ENCODE peak calls at places on chromosomes 3 and 15, in ten cellular contexts. O is sigmoid colon, I is fibroblast of the aortic adventitia, V is cardiac muscle cell, K is osteoblast, U is fibroblast of lung, R is uterus, N is AG04449, B is NB4, Z is mammary epithelial cell. M is an unnamed sample.
A peak's percentile ranks its signal among the peaks of the same experiment; 100 is the strongest.

GRCh38 chr3:37906734-37907282 is 45.1 kb downstream of the CTDSPL start:
- DNase-seq in O (no peak), I (no peak), V (no peak), K (no peak), U (no peak), R (no peak), N (no peak), B (no peak), Z (no peak), M (no peak)

GRCh38 chr3:46662771-46663551 is 30.5 kb downstream of the ALS2CL start:
- DNase-seq in O (peak; percentile 68), I (peak; percentile 27), V (peak; percentile 37), K (peak; percentile 71), U (peak; percentile 45), R (peak; percentile 24), N (no peak), B (no peak), Z (no peak), M (peak; percentile 4)

GRCh38 chr3:179955798-179956197 is 80.9 kb downstream of the PEX5L start:
- DNase-seq in O (no peak), I (no peak), V (no peak), K (no peak), U (no peak), R (no peak), N (no peak), B (no peak), Z (no peak), M (no peak)

GRCh38 chr15:58475573-58476524 is 44.1 kb downstream of the LIPC start:
- DNase-seq in O (no peak), I (peak; percentile 79), V (peak; percentile 75), K (no peak), U (peak; percentile 88), R (no peak), N (peak; percentile 31), B (peak; percentile 92), Z (peak; percentile 61), M (peak; percentile 75)

GRCh38 chr15:68435966-68436365 is 4.0 kb upstream of the ITGA11 start:
- DNase-seq in O (no peak), I (no peak), V (no peak), K (no peak), U (no peak), R (peak; percentile 7), N (no peak), B (no peak), Z (no peak), M (no peak)

GRCh38 chr3:130316164-130316563 is 29.3 kb upstream of the COL6A5 start:
- DNase-seq in O (no peak), I (peak; percentile 56), V (peak; percentile 53), K (no peak), U (peak; percentile 22), R (peak; percentile 62), N (peak; percentile 2), B (no peak), Z (no peak), M (peak; percentile 39)

GRCh38 chr3:132911741-132912415 is 126.3 kb upstream of the TMEM108 start:
- DNase-seq in O (no peak), I (no peak), V (peak; percentile 75), K (peak; percentile 59), U (no peak), R (no peak), N (no peak), B (no peak), Z (no peak), M (peak; percentile 27)

GRCh38 chr3:31981206-31982181 is at the start of the genes OSBPL10 and ZNF860:
- DNase-seq in O (peak; percentile 96), I (peak; percentile 91), V (peak; percentile 96), K (peak; percentile 88), U (peak; percentile 93), R (peak; percentile 96), N (no peak), B (peak; percentile 29), Z (peak; percentile 94), M (peak; percentile 93)

GRCh38 chr3:138909904-138910303 is 37.0 kb downstream of the FOXL2 start:
- DNase-seq in O (no peak), I (no peak), V (no peak), K (peak; percentile 44), U (no peak), R (no peak), N (no peak), B (no peak), Z (no peak), M (no peak)

GRCh38 chr3:64539451-64540196 is 148.2 kb downstream of the ADAMTS9 start:
- DNase-seq in O (peak; percentile 89), I (peak; percentile 86), V (peak; percentile 74), K (no peak), U (peak; percentile 77), R (peak; percentile 78), N (peak; percentile 10), B (no peak), Z (no peak), M (peak; percentile 67)

GRCh38 chr15:96838088-96838487 is 507.6 kb downstream of the NR2F2 start:
- DNase-seq in O (no peak), I (peak; percentile 1), V (peak; percentile 4), K (no peak), U (peak; percentile 7), R (no peak), N (no peak), B (no peak), Z (peak; percentile 9), M (no peak)

GRCh38 chr3:189563841-189564563 is 67.2 kb upstream of the TP63 start:
- DNase-seq in O (no peak), I (peak; percentile 86), V (peak; percentile 84), K (peak; percentile 34), U (peak; percentile 97), R (no peak), N (peak; percentile 78), B (peak; percentile 11), Z (peak; percentile 98), M (peak; percentile 94)

GRCh38 chr3:42900226-42900625 is 5.7 kb upstream of the ZNF662 start:
- DNase-seq in O (no peak), I (no peak), V (no peak), K (no peak), U (no peak), R (no peak), N (no peak), B (no peak), Z (no peak), M (no peak)

GRCh38 chr15:68620721-68621528 is 42.1 kb downstream of the CORO2B start:
- DNase-seq in O (peak; percentile 96), I (peak; percentile 99), V (peak; percentile 99), K (peak; percentile 97), U (peak; percentile 97), R (peak; percentile 93), N (peak; percentile 81), B (no peak), Z (no peak), M (peak; percentile 98)

GRCh38 chr15:51750942-51751686 is at the start of gene TMOD2:
- DNase-seq in O (peak; percentile 72), I (peak; percentile 18), V (peak; percentile 49), K (peak; percentile 82), U (peak; percentile 43), R (peak; percentile 29), N (no peak), B (peak; percentile 59), Z (peak; percentile 66), M (peak; percentile 24)

DNA sequence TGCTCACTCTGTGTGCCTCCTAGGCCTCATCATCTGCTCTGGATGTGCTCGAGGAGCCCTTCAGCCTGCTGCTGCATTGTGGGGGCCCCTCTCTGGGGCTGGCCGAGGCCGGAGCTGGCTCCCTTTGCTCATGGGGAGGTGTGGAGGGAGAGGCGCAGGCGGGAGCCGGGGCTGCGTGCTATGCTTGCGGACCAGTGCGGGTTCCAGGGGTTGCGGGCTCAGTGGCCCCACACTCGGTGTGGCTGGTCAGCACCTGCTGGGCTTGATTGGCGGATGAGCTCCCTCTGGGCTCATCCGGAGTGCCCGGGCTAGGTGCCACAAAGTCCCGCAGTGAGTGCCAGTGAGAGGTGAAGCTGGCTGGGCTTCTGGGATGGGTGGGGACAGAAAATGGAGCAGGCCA is 264.2 kb downstream of the SI start:
- DNase-seq in O (no peak), I (no peak), V (no peak), K (no peak), U (no peak), R (no peak), N (no peak), B (no peak), Z (no peak), M (no peak)
- TF ChIP-seq CTCF in O (no peak), I (no peak), V (no peak), K (no peak), U (no peak), R (no peak), N (no peak), B (no peak), Z (no peak), M (no peak)

GRCh38 chr15:31361764-31362120 is 35.1 kb downstream of the KLF13 start:
- DNase-seq in O (no peak), I (no peak), V (peak; percentile 24), K (peak; percentile 45), U (no peak), R (no peak), N (no peak), B (no peak), Z (no peak), M (no peak)
- H3K4me3 ChIP-seq in O (no peak overlapping the region), I (no peak overlapping the region), V (no peak overlapping the region), K (no peak overlapping the region), U (no peak overlapping the region), R (no peak overlapping the region), N (no peak overlapping the region), B (peak overlapping the region; percentile 32), Z (no peak overlapping the region), M (no peak overlapping the region)

GRCh38 chr3:160257606-160258005 is 32.4 kb downstream of the C3orf80 start:
- DNase-seq in O (no peak), I (no peak), V (no peak), K (no peak), U (no peak), R (no peak), N (no peak), B (no peak), Z (no peak), M (no peak)

GRCh38 chr3:160260587-160261270 is 35.5 kb downstream of the C3orf80 start:
- DNase-seq in O (no peak), I (peak; percentile 64), V (peak; percentile 7), K (peak; percentile 44), U (no peak), R (no peak), N (no peak), B (no peak), Z (no peak), M (no peak)

GRCh38 chr3:160265088-160265487 is 39.9 kb downstream of the C3orf80 start:
- DNase-seq in O (no peak), I (no peak), V (no peak), K (no peak), U (no peak), R (no peak), N (no peak), B (no peak), Z (no peak), M (no peak)

DNA sequence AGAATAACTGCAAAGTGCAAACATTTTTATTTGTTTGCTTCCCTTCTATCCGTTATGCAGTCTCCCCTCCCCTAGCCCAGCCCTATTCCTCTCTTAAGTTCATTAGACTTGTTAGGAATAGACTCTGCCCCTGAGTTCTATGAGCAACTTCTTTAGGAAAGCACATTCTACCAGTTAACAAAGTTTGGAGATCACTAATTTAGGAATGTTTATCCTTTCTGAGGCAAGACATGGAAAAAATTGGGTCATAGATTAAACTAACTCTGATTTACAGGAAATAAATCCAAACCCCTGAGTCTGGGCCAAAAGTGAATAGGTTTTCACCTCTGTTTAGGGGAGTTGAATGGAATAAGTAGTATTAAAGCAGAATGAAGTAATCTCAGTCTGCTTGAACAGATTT is 34.4 kb downstream of the C3orf80 start:
- DNase-seq in O (no peak), I (peak; percentile 58), V (peak; percentile 28), K (no peak), U (peak; percentile 22), R (no peak), N (no peak), B (no peak), Z (no peak), M (no peak)
- TF ChIP-seq CTCF in O (no peak), I (no peak), V (no peak), K (no peak), U (no peak), R (no peak), N (no peak), B (no peak), Z (no peak), M (no peak)

GRCh38 chr3:48847053-48847585 is 555 bp downstream of the PRKAR2A start:
- DNase-seq in O (peak; percentile 94), I (peak; percentile 76), V (peak; percentile 83), K (peak; percentile 89), U (peak; percentile 79), R (peak; percentile 76), N (no peak), B (peak; percentile 80), Z (peak; percentile 78), M (peak; percentile 69)
- H3K4me3 ChIP-seq in O (peak overlapping the region; percentile 82), I (peak overlapping the region; percentile 85), V (peak overlapping the region; percentile 66), K (peak overlapping the region; percentile 94), U (peak overlapping the region; percentile 93), R (peak overlapping the region; percentile 77), N (peak overlapping the region; percentile 86), B (peak overlapping the region; percentile 63), Z (peak overlapping the region; percentile 80), M (peak overlapping the region; percentile 80)